ENCODE peak calls at places on chromosomes 16 and 17, in ten cellular contexts. One of them, this sample, is unnamed.

GRCh38 chr17:56292010-56292409 is 138.7 kb downstream of the ANKFN1 start:
- DNase-seq in lower lobe of right lung: no peak
- DNase-seq in hepatic stellate cell: peak
- DNase-seq in epithelial cell of prostate: peak
- DNase-seq in stimulated activated CD4-positive, alpha-beta T cell treated with anti-CD3 and anti-CD28 coated beads, Interleukin-1b, Interleukin-23, amount 100 ng/mL, for 1 hour: no peak
- DNase-seq in T-helper 17 cell: no peak
- DNase-seq in activated T-cell treated with anti-CD3 and anti-CD28 coated beads for 24 hours: no peak
- DNase-seq in T-helper 2 cell: no peak
- DNase-seq in tibial nerve: no peak
- DNase-seq in NCI-H69: no peak
- DNase-seq in this sample: no peak

GRCh38 chr16:25258856-25259179 is 1.2 kb upstream of the ZKSCAN2 start:
- DNase-seq in NCI-H69: no peak
- DNase-seq in tibial nerve: no peak
- DNase-seq in activated T-cell treated with anti-CD3 and anti-CD28 coated beads for 24 hours: no peak
- DNase-seq in T-helper 2 cell: no peak
- DNase-seq in hepatic stellate cell: no peak
- DNase-seq in lower lobe of right lung: no peak
- DNase-seq in stimulated activated CD4-positive, alpha-beta T cell treated with anti-CD3 and anti-CD28 coated beads, Interleukin-1b, Interleukin-23, amount 100 ng/mL, for 1 hour: no peak
- DNase-seq in T-helper 17 cell: no peak
- DNase-seq in epithelial cell of prostate: no peak
- DNase-seq in this sample: no peak

GRCh38 chr17:43132117-43132516 is 7.0 kb upstream of the BRCA1 start:
- DNase-seq in tibial nerve: no peak
- DNase-seq in stimulated activated CD4-positive, alpha-beta T cell treated with anti-CD3 and anti-CD28 coated beads, Interleukin-1b, Interleukin-23, amount 100 ng/mL, for 1 hour: no peak
- DNase-seq in activated T-cell treated with anti-CD3 and anti-CD28 coated beads for 24 hours: no peak
- DNase-seq in hepatic stellate cell: no peak
- DNase-seq in T-helper 17 cell: no peak
- DNase-seq in T-helper 2 cell: no peak
- DNase-seq in epithelial cell of prostate: no peak
- DNase-seq in lower lobe of right lung: no peak
- DNase-seq in NCI-H69: no peak
- DNase-seq in this sample: no peak

GRCh38 chr17:55743103-55743679 is 7.7 kb upstream of the PCTP start:
- DNase-seq in epithelial cell of prostate: peak
- DNase-seq in hepatic stellate cell: no peak
- DNase-seq in stimulated activated CD4-positive, alpha-beta T cell treated with anti-CD3 and anti-CD28 coated beads, Interleukin-1b, Interleukin-23, amount 100 ng/mL, for 1 hour: no peak
- DNase-seq in T-helper 17 cell: no peak
- DNase-seq in activated T-cell treated with anti-CD3 and anti-CD28 coated beads for 24 hours: no peak
- DNase-seq in T-helper 2 cell: no peak
- DNase-seq in tibial nerve: no peak
- DNase-seq in NCI-H69: peak
- DNase-seq in lower lobe of right lung: no peak
- DNase-seq in this sample: no peak

GRCh38 chr17:75260679-75261335 is 599 bp downstream of the GGA3 start:
- DNase-seq in lower lobe of right lung: no peak
- DNase-seq in stimulated activated CD4-positive, alpha-beta T cell treated with anti-CD3 and anti-CD28 coated beads, Interleukin-1b, Interleukin-23, amount 100 ng/mL, for 1 hour: no peak
- DNase-seq in epithelial cell of prostate: no peak
- DNase-seq in activated T-cell treated with anti-CD3 and anti-CD28 coated beads for 24 hours: peak
- DNase-seq in tibial nerve: no peak
- DNase-seq in NCI-H69: no peak
- DNase-seq in T-helper 2 cell: peak
- DNase-seq in T-helper 17 cell: peak
- DNase-seq in hepatic stellate cell: no peak
- DNase-seq in this sample: no peak

GRCh38 chr17:82960419-82961271 is 118.8 kb upstream of the METRNL start:
- DNase-seq in tibial nerve: no peak
- DNase-seq in T-helper 2 cell: no peak
- DNase-seq in activated T-cell treated with anti-CD3 and anti-CD28 coated beads for 24 hours: no peak
- DNase-seq in lower lobe of right lung: no peak
- DNase-seq in epithelial cell of prostate: no peak
- DNase-seq in T-helper 17 cell: peak
- DNase-seq in hepatic stellate cell: no peak
- DNase-seq in stimulated activated CD4-positive, alpha-beta T cell treated with anti-CD3 and anti-CD28 coated beads, Interleukin-1b, Interleukin-23, amount 100 ng/mL, for 1 hour: no peak
- DNase-seq in NCI-H69: no peak
- DNase-seq in this sample: peak

GRCh38 chr17:15194859-15195277 is 70.3 kb downstream of the PMP22 start:
- DNase-seq in lower lobe of right lung: no peak
- DNase-seq in activated T-cell treated with anti-CD3 and anti-CD28 coated beads for 24 hours: no peak
- DNase-seq in T-helper 2 cell: no peak
- DNase-seq in epithelial cell of prostate: no peak
- DNase-seq in T-helper 17 cell: no peak
- DNase-seq in tibial nerve: no peak
- DNase-seq in hepatic stellate cell: no peak
- DNase-seq in NCI-H69: peak
- DNase-seq in stimulated activated CD4-positive, alpha-beta T cell treated with anti-CD3 and anti-CD28 coated beads, Interleukin-1b, Interleukin-23, amount 100 ng/mL, for 1 hour: no peak
- DNase-seq in this sample: no peak

GRCh38 chr16:85585762-85586161 is 27.4 kb upstream of the GSE1 start:
- DNase-seq in lower lobe of right lung: no peak
- DNase-seq in T-helper 2 cell: no peak
- DNase-seq in hepatic stellate cell: no peak
- DNase-seq in NCI-H69: no peak
- DNase-seq in epithelial cell of prostate: no peak
- DNase-seq in T-helper 17 cell: no peak
- DNase-seq in stimulated activated CD4-positive, alpha-beta T cell treated with anti-CD3 and anti-CD28 coated beads, Interleukin-1b, Interleukin-23, amount 100 ng/mL, for 1 hour: no peak
- DNase-seq in tibial nerve: no peak
- DNase-seq in activated T-cell treated with anti-CD3 and anti-CD28 coated beads for 24 hours: no peak
- DNase-seq in this sample: no peak

GRCh38 chr16:56936491-56936890 is 4.5 kb downstream of the HERPUD1 start:
- DNase-seq in T-helper 2 cell: no peak
- DNase-seq in T-helper 17 cell: no peak
- DNase-seq in hepatic stellate cell: no peak
- DNase-seq in activated T-cell treated with anti-CD3 and anti-CD28 coated beads for 24 hours: no peak
- DNase-seq in tibial nerve: no peak
- DNase-seq in stimulated activated CD4-positive, alpha-beta T cell treated with anti-CD3 and anti-CD28 coated beads, Interleukin-1b, Interleukin-23, amount 100 ng/mL, for 1 hour: no peak
- DNase-seq in epithelial cell of prostate: no peak
- DNase-seq in NCI-H69: peak
- DNase-seq in lower lobe of right lung: no peak
- DNase-seq in this sample: no peak

GRCh38 chr17:7356072-7356549 is 1.2 kb downstream of the TMEM95 start:
- DNase-seq in stimulated activated CD4-positive, alpha-beta T cell treated with anti-CD3 and anti-CD28 coated beads, Interleukin-1b, Interleukin-23, amount 100 ng/mL, for 1 hour: peak
- DNase-seq in tibial nerve: peak
- DNase-seq in activated T-cell treated with anti-CD3 and anti-CD28 coated beads for 24 hours: peak
- DNase-seq in T-helper 17 cell: peak
- DNase-seq in epithelial cell of prostate: peak
- DNase-seq in hepatic stellate cell: peak
- DNase-seq in lower lobe of right lung: peak
- DNase-seq in T-helper 2 cell: peak
- DNase-seq in NCI-H69: peak
- DNase-seq in this sample: peak

GRCh38 chr17:8881606-8882005 is 14.1 kb upstream of the PIK3R6 start:
- DNase-seq in T-helper 2 cell: no peak
- DNase-seq in T-helper 17 cell: no peak
- DNase-seq in activated T-cell treated with anti-CD3 and anti-CD28 coated beads for 24 hours: no peak
- DNase-seq in lower lobe of right lung: no peak
- DNase-seq in epithelial cell of prostate: no peak
- DNase-seq in hepatic stellate cell: no peak
- DNase-seq in NCI-H69: no peak
- DNase-seq in stimulated activated CD4-positive, alpha-beta T cell treated with anti-CD3 and anti-CD28 coated beads, Interleukin-1b, Interleukin-23, amount 100 ng/mL, for 1 hour: no peak
- DNase-seq in tibial nerve: no peak
- DNase-seq in this sample: no peak

GRCh38 chr17:50559674-50560184 is 786 bp upstream of the CACNA1G start:
- DNase-seq in stimulated activated CD4-positive, alpha-beta T cell treated with anti-CD3 and anti-CD28 coated beads, Interleukin-1b, Interleukin-23, amount 100 ng/mL, for 1 hour: no peak
- DNase-seq in activated T-cell treated with anti-CD3 and anti-CD28 coated beads for 24 hours: no peak
- DNase-seq in epithelial cell of prostate: no peak
- DNase-seq in tibial nerve: no peak
- DNase-seq in T-helper 2 cell: no peak
- DNase-seq in T-helper 17 cell: no peak
- DNase-seq in NCI-H69: peak
- DNase-seq in hepatic stellate cell: no peak
- DNase-seq in lower lobe of right lung: peak
- DNase-seq in this sample: peak

GRCh38 chr17:80545499-80545826 is 825 bp downstream of the RPTOR start:
- DNase-seq in stimulated activated CD4-positive, alpha-beta T cell treated with anti-CD3 and anti-CD28 coated beads, Interleukin-1b, Interleukin-23, amount 100 ng/mL, for 1 hour: no peak
- DNase-seq in T-helper 2 cell: no peak
- DNase-seq in lower lobe of right lung: no peak
- DNase-seq in epithelial cell of prostate: no peak
- DNase-seq in NCI-H69: no peak
- DNase-seq in activated T-cell treated with anti-CD3 and anti-CD28 coated beads for 24 hours: no peak
- DNase-seq in hepatic stellate cell: no peak
- DNase-seq in T-helper 17 cell: no peak
- DNase-seq in tibial nerve: no peak
- DNase-seq in this sample: no peak

GRCh38 chr16:87610026-87610425 is 7.7 kb downstream of the JPH3 start:
- DNase-seq in activated T-cell treated with anti-CD3 and anti-CD28 coated beads for 24 hours: no peak
- DNase-seq in T-helper 2 cell: no peak
- DNase-seq in hepatic stellate cell: no peak
- DNase-seq in tibial nerve: no peak
- DNase-seq in epithelial cell of prostate: no peak
- DNase-seq in T-helper 17 cell: no peak
- DNase-seq in stimulated activated CD4-positive, alpha-beta T cell treated with anti-CD3 and anti-CD28 coated beads, Interleukin-1b, Interleukin-23, amount 100 ng/mL, for 1 hour: no peak
- DNase-seq in NCI-H69: no peak
- DNase-seq in lower lobe of right lung: no peak
- DNase-seq in this sample: no peak

GRCh38 chr17:13273744-13274295 is 256.0 kb upstream of the ELAC2 start:
- DNase-seq in tibial nerve: no peak
- DNase-seq in hepatic stellate cell: no peak
- DNase-seq in stimulated activated CD4-positive, alpha-beta T cell treated with anti-CD3 and anti-CD28 coated beads, Interleukin-1b, Interleukin-23, amount 100 ng/mL, for 1 hour: no peak
- DNase-seq in activated T-cell treated with anti-CD3 and anti-CD28 coated beads for 24 hours: no peak
- DNase-seq in lower lobe of right lung: no peak
- DNase-seq in T-helper 2 cell: no peak
- DNase-seq in NCI-H69: no peak
- DNase-seq in epithelial cell of prostate: no peak
- DNase-seq in T-helper 17 cell: no peak
- DNase-seq in this sample: no peak

GRCh38 chr16:13594798-13595197 is 325.2 kb upstream of the ERCC4 start:
- DNase-seq in lower lobe of right lung: no peak
- DNase-seq in epithelial cell of prostate: no peak
- DNase-seq in tibial nerve: no peak
- DNase-seq in activated T-cell treated with anti-CD3 and anti-CD28 coated beads for 24 hours: no peak
- DNase-seq in T-helper 2 cell: no peak
- DNase-seq in hepatic stellate cell: no peak
- DNase-seq in T-helper 17 cell: no peak
- DNase-seq in NCI-H69: no peak
- DNase-seq in stimulated activated CD4-positive, alpha-beta T cell treated with anti-CD3 and anti-CD28 coated beads, Interleukin-1b, Interleukin-23, amount 100 ng/mL, for 1 hour: no peak
- DNase-seq in this sample: no peak

GRCh38 chr17:40510328-40510648 is 8.9 kb upstream of the TNS4 start:
- DNase-seq in NCI-H69: peak
- DNase-seq in T-helper 2 cell: no peak
- DNase-seq in tibial nerve: no peak
- DNase-seq in T-helper 17 cell: no peak
- DNase-seq in activated T-cell treated with anti-CD3 and anti-CD28 coated beads for 24 hours: no peak
- DNase-seq in epithelial cell of prostate: peak
- DNase-seq in lower lobe of right lung: no peak
- DNase-seq in stimulated activated CD4-positive, alpha-beta T cell treated with anti-CD3 and anti-CD28 coated beads, Interleukin-1b, Interleukin-23, amount 100 ng/mL, for 1 hour: no peak
- DNase-seq in hepatic stellate cell: no peak
- DNase-seq in this sample: no peak

GRCh38 chr17:9209781-9210370 is 188.6 kb downstream of the NTN1 start:
- DNase-seq in tibial nerve: no peak
- DNase-seq in lower lobe of right lung: no peak
- DNase-seq in T-helper 17 cell: no peak
- DNase-seq in activated T-cell treated with anti-CD3 and anti-CD28 coated beads for 24 hours: no peak
- DNase-seq in NCI-H69: no peak
- DNase-seq in T-helper 2 cell: no peak
- DNase-seq in epithelial cell of prostate: no peak
- DNase-seq in hepatic stellate cell: no peak
- DNase-seq in stimulated activated CD4-positive, alpha-beta T cell treated with anti-CD3 and anti-CD28 coated beads, Interleukin-1b, Interleukin-23, amount 100 ng/mL, for 1 hour: no peak
- DNase-seq in this sample: no peak